ENCODE peak calls at places on chromosomes 11 and 22, in nine cellular contexts. H is HT-29; P is naive thymus-derived CD8-positive, alpha-beta T cell; U is WERI-Rb-1; E is EH; R is HFFc6; J is hippocampal formation; G is SW 1271; N is body of pancreas. K is an unnamed sample.

GRCh38 chr11:16505481-16505880 is 149.1 kb upstream of the SOX6 start:
- DNase-seq in H (no peak), P (no peak), U (no peak), E (no peak), R (no peak), J (no peak), G (no peak), N (no peak), K (no peak)

GRCh38 chr11:117535870-117536411 is 208.3 kb downstream of the CEP164 start:
- DNase-seq in H (no peak), P (no peak), U (no peak), E (no peak), R (no peak), J (peak; percentile 75), G (no peak), N (no peak), K (no peak)

GRCh38 chr11:87425943-87426342 is 388.2 kb downstream of the TMEM135 start:
- DNase-seq in H (no peak), P (no peak), U (no peak), E (peak; percentile 92), R (peak; percentile 83), J (no peak), G (no peak), N (no peak), K (no peak)

GRCh38 chr11:111676878-111677585 is 74.8 kb downstream of the SIK2 start:
- DNase-seq in H (no peak), P (no peak), U (no peak), E (peak; percentile 56), R (peak; percentile 19), J (no peak), G (no peak), N (no peak), K (no peak)

GRCh38 chr22:25125693-25126357 is 73.8 kb upstream of the CRYBB3 start:
- DNase-seq in H (no peak), P (no peak), U (no peak), E (no peak), R (no peak), J (no peak), G (no peak), N (no peak), K (no peak)

GRCh38 chr11:9615031-9615451 is 41.6 kb downstream of the WEE1 start:
- DNase-seq in H (no peak), P (no peak), U (no peak), E (no peak), R (no peak), J (no peak), G (no peak), N (no peak), K (no peak)

GRCh38 chr11:63672934-63673539 is 1.9 kb upstream of the ATL3 start:
- DNase-seq in H (no peak), P (no peak), U (no peak), E (no peak), R (no peak), J (no peak), G (no peak), N (no peak), K (no peak)

GRCh38 chr22:40058265-40058664 is 63.5 kb downstream of the FAM83F start:
- DNase-seq in H (no peak), P (no peak), U (no peak), E (no peak), R (no peak), J (no peak), G (no peak), N (no peak), K (no peak)

GRCh38 chr11:68988486-68988885 is 7.7 kb upstream of the MRGPRD start:
- DNase-seq in H (no peak), P (no peak), U (no peak), E (no peak), R (no peak), J (no peak), G (no peak), N (no peak), K (no peak)

K was measured in skeletal muscle cell.